ENCODE peak calls at places on chromosomes 3 and 15, in nine cellular contexts. One of them, this sample, is unnamed.

GRCh38 chr3:116863842-116864626 is 154.5 kb downstream of the TUSC7 start:
- DNase-seq in Panc1: peak; percentile 10
- DNase-seq in activated CD4-positive, alpha-beta T cell treated with anti-CD3 and anti-CD28 coated beads, Interleukin-2, amount 50 U/mL, for 24 hours: no peak
- DNase-seq in RCC 7860: no peak
- DNase-seq in GDM1: no peak
- DNase-seq in SHP77 treated with DMSO at 0.1 percent for 48 hours: peak; percentile 76
- DNase-seq in Caki2: no peak
- DNase-seq in Daoy: peak; percentile 20
- DNase-seq in NCI-H1092: peak; percentile 20
- DNase-seq in this sample: no peak

GRCh38 chr3:3560566-3561336 is 238.5 kb upstream of the LRRN1 start:
- DNase-seq in NCI-H1092: no peak
- DNase-seq in Caki2: no peak
- DNase-seq in GDM1: no peak
- DNase-seq in SHP77 treated with DMSO at 0.1 percent for 48 hours: no peak
- DNase-seq in Panc1: no peak
- DNase-seq in RCC 7860: no peak
- DNase-seq in activated CD4-positive, alpha-beta T cell treated with anti-CD3 and anti-CD28 coated beads, Interleukin-2, amount 50 U/mL, for 24 hours: no peak
- DNase-seq in Daoy: no peak
- DNase-seq in this sample: no peak

GRCh38 chr3:193677734-193678133 is 84.7 kb downstream of the OPA1 start:
- DNase-seq in SHP77 treated with DMSO at 0.1 percent for 48 hours: no peak
- DNase-seq in GDM1: no peak
- DNase-seq in Daoy: no peak
- DNase-seq in Panc1: no peak
- DNase-seq in Caki2: no peak
- DNase-seq in NCI-H1092: no peak
- DNase-seq in activated CD4-positive, alpha-beta T cell treated with anti-CD3 and anti-CD28 coated beads, Interleukin-2, amount 50 U/mL, for 24 hours: no peak
- DNase-seq in RCC 7860: no peak
- DNase-seq in this sample: no peak

GRCh38 chr3:113287818-113288648 is 76.7 kb downstream of the BOC start:
- DNase-seq in activated CD4-positive, alpha-beta T cell treated with anti-CD3 and anti-CD28 coated beads, Interleukin-2, amount 50 U/mL, for 24 hours: no peak
- DNase-seq in Panc1: peak; percentile 87
- DNase-seq in RCC 7860: peak; percentile 34
- DNase-seq in Daoy: peak; percentile 67
- DNase-seq in GDM1: peak; percentile 30
- DNase-seq in SHP77 treated with DMSO at 0.1 percent for 48 hours: peak; percentile 10
- DNase-seq in Caki2: peak; percentile 52
- DNase-seq in NCI-H1092: peak; percentile 56
- DNase-seq in this sample: peak; percentile 34

GRCh38 chr3:75983609-75984290 is 198.4 kb upstream of the ZNF717 start:
- DNase-seq in Caki2: peak; percentile 60
- DNase-seq in SHP77 treated with DMSO at 0.1 percent for 48 hours: no peak
- DNase-seq in RCC 7860: peak; percentile 22
- DNase-seq in Daoy: no peak
- DNase-seq in activated CD4-positive, alpha-beta T cell treated with anti-CD3 and anti-CD28 coated beads, Interleukin-2, amount 50 U/mL, for 24 hours: no peak
- DNase-seq in Panc1: no peak
- DNase-seq in GDM1: no peak
- DNase-seq in NCI-H1092: no peak
- DNase-seq in this sample: no peak

GRCh38 chr15:97867870-97868269 is 92.6 kb upstream of the ARRDC4 start:
- DNase-seq in activated CD4-positive, alpha-beta T cell treated with anti-CD3 and anti-CD28 coated beads, Interleukin-2, amount 50 U/mL, for 24 hours: no peak
- DNase-seq in Caki2: no peak
- DNase-seq in GDM1: no peak
- DNase-seq in SHP77 treated with DMSO at 0.1 percent for 48 hours: no peak
- DNase-seq in RCC 7860: no peak
- DNase-seq in NCI-H1092: no peak
- DNase-seq in Daoy: no peak
- DNase-seq in Panc1: no peak
- DNase-seq in this sample: no peak

GRCh38 chr15:78509726-78510312 is 2.4 kb downstream of the HYKK start:
- DNase-seq in SHP77 treated with DMSO at 0.1 percent for 48 hours: no peak
- DNase-seq in Daoy: no peak
- DNase-seq in Caki2: no peak
- DNase-seq in NCI-H1092: no peak
- DNase-seq in RCC 7860: no peak
- DNase-seq in Panc1: no peak
- DNase-seq in activated CD4-positive, alpha-beta T cell treated with anti-CD3 and anti-CD28 coated beads, Interleukin-2, amount 50 U/mL, for 24 hours: no peak
- DNase-seq in GDM1: no peak
- DNase-seq in this sample: no peak

GRCh38 chr3:127942613-127943012 is 27.6 kb downstream of the KBTBD12 start:
- DNase-seq in SHP77 treated with DMSO at 0.1 percent for 48 hours: no peak
- DNase-seq in Daoy: no peak
- DNase-seq in Caki2: no peak
- DNase-seq in NCI-H1092: no peak
- DNase-seq in Panc1: no peak
- DNase-seq in activated CD4-positive, alpha-beta T cell treated with anti-CD3 and anti-CD28 coated beads, Interleukin-2, amount 50 U/mL, for 24 hours: no peak
- DNase-seq in GDM1: no peak
- DNase-seq in RCC 7860: no peak
- DNase-seq in this sample: no peak

GRCh38 chr3:125051715-125052581 is 3.8 kb downstream of the HEG1 start:
- DNase-seq in Caki2: no peak
- DNase-seq in SHP77 treated with DMSO at 0.1 percent for 48 hours: no peak
- DNase-seq in Daoy: peak; percentile 86
- DNase-seq in RCC 7860: peak; percentile 64
- DNase-seq in GDM1: no peak
- DNase-seq in NCI-H1092: no peak
- DNase-seq in Panc1: no peak
- DNase-seq in activated CD4-positive, alpha-beta T cell treated with anti-CD3 and anti-CD28 coated beads, Interleukin-2, amount 50 U/mL, for 24 hours: peak; percentile 26
- DNase-seq in this sample: peak; percentile 44

GRCh38 chr15:67201136-67201535 is 53.3 kb downstream of the AAGAB start:
- DNase-seq in NCI-H1092: no peak
- DNase-seq in Panc1: no peak
- DNase-seq in RCC 7860: peak; percentile 51
- DNase-seq in Daoy: peak; percentile 5
- DNase-seq in activated CD4-positive, alpha-beta T cell treated with anti-CD3 and anti-CD28 coated beads, Interleukin-2, amount 50 U/mL, for 24 hours: no peak
- DNase-seq in GDM1: no peak
- DNase-seq in SHP77 treated with DMSO at 0.1 percent for 48 hours: no peak
- DNase-seq in Caki2: no peak
- DNase-seq in this sample: no peak

GRCh38 chr3:195147649-195148121 is 123.3 kb downstream of the XXYLT1 start:
- DNase-seq in Caki2: no peak
- DNase-seq in GDM1: no peak
- DNase-seq in Panc1: peak; percentile 22
- DNase-seq in RCC 7860: no peak
- DNase-seq in SHP77 treated with DMSO at 0.1 percent for 48 hours: no peak
- DNase-seq in NCI-H1092: no peak
- DNase-seq in Daoy: peak; percentile 44
- DNase-seq in activated CD4-positive, alpha-beta T cell treated with anti-CD3 and anti-CD28 coated beads, Interleukin-2, amount 50 U/mL, for 24 hours: no peak
- DNase-seq in this sample: no peak

GRCh38 chr3:24492971-24493551 is 1.6 kb downstream of the THRB start:
- DNase-seq in RCC 7860: no peak
- DNase-seq in Panc1: no peak
- DNase-seq in activated CD4-positive, alpha-beta T cell treated with anti-CD3 and anti-CD28 coated beads, Interleukin-2, amount 50 U/mL, for 24 hours: no peak
- DNase-seq in GDM1: no peak
- DNase-seq in SHP77 treated with DMSO at 0.1 percent for 48 hours: no peak
- DNase-seq in Caki2: no peak
- DNase-seq in NCI-H1092: no peak
- DNase-seq in Daoy: no peak
- DNase-seq in this sample: no peak

GRCh38 chr3:147415337-147415736 is 6.2 kb downstream of the ZIC1 start:
- DNase-seq in Panc1: no peak
- DNase-seq in RCC 7860: no peak
- DNase-seq in GDM1: no peak
- DNase-seq in activated CD4-positive, alpha-beta T cell treated with anti-CD3 and anti-CD28 coated beads, Interleukin-2, amount 50 U/mL, for 24 hours: no peak
- DNase-seq in Caki2: no peak
- DNase-seq in Daoy: no peak
- DNase-seq in SHP77 treated with DMSO at 0.1 percent for 48 hours: no peak
- DNase-seq in NCI-H1092: no peak
- DNase-seq in this sample: no peak

GRCh38 chr15:39188930-39189329 is 391.9 kb upstream of the THBS1 start:
- DNase-seq in Panc1: no peak
- DNase-seq in Caki2: peak; percentile 27
- DNase-seq in Daoy: peak; percentile 84
- DNase-seq in SHP77 treated with DMSO at 0.1 percent for 48 hours: no peak
- DNase-seq in activated CD4-positive, alpha-beta T cell treated with anti-CD3 and anti-CD28 coated beads, Interleukin-2, amount 50 U/mL, for 24 hours: no peak
- DNase-seq in GDM1: no peak
- DNase-seq in RCC 7860: peak; percentile 93
- DNase-seq in NCI-H1092: no peak
- DNase-seq in this sample: no peak

GRCh38 chr3:122623430-122623829 is 46.0 kb downstream of the PARP15 start:
- DNase-seq in Daoy: no peak
- DNase-seq in Caki2: no peak
- DNase-seq in GDM1: no peak
- DNase-seq in RCC 7860: no peak
- DNase-seq in NCI-H1092: no peak
- DNase-seq in SHP77 treated with DMSO at 0.1 percent for 48 hours: no peak
- DNase-seq in Panc1: no peak
- DNase-seq in activated CD4-positive, alpha-beta T cell treated with anti-CD3 and anti-CD28 coated beads, Interleukin-2, amount 50 U/mL, for 24 hours: no peak
- DNase-seq in this sample: no peak

GRCh38 chr15:47885921-47886320 is 168.6 kb downstream of the SEMA6D start:
- DNase-seq in GDM1: no peak
- DNase-seq in Caki2: no peak
- DNase-seq in activated CD4-positive, alpha-beta T cell treated with anti-CD3 and anti-CD28 coated beads, Interleukin-2, amount 50 U/mL, for 24 hours: no peak
- DNase-seq in SHP77 treated with DMSO at 0.1 percent for 48 hours: no peak
- DNase-seq in Panc1: no peak
- DNase-seq in Daoy: peak; percentile 59
- DNase-seq in NCI-H1092: no peak
- DNase-seq in RCC 7860: peak; percentile 14
- DNase-seq in this sample: no peak

GRCh38 chr3:105752791-105753415 is 115.9 kb downstream of the CBLB start:
- DNase-seq in SHP77 treated with DMSO at 0.1 percent for 48 hours: no peak
- DNase-seq in activated CD4-positive, alpha-beta T cell treated with anti-CD3 and anti-CD28 coated beads, Interleukin-2, amount 50 U/mL, for 24 hours: no peak
- DNase-seq in GDM1: no peak
- DNase-seq in NCI-H1092: no peak
- DNase-seq in RCC 7860: no peak
- DNase-seq in Caki2: no peak
- DNase-seq in Panc1: no peak
- DNase-seq in Daoy: no peak
- DNase-seq in this sample: no peak

GRCh38 chr3:86175051-86175536 is 815.9 kb downstream of the VGLL3 start:
- DNase-seq in NCI-H1092: no peak
- DNase-seq in activated CD4-positive, alpha-beta T cell treated with anti-CD3 and anti-CD28 coated beads, Interleukin-2, amount 50 U/mL, for 24 hours: no peak
- DNase-seq in Daoy: no peak
- DNase-seq in Panc1: no peak
- DNase-seq in GDM1: no peak
- DNase-seq in SHP77 treated with DMSO at 0.1 percent for 48 hours: no peak
- DNase-seq in RCC 7860: no peak
- DNase-seq in Caki2: no peak
- DNase-seq in this sample: no peak

This sample was measured in stimulated activated CD8-positive, alpha-beta memory T cell treated with anti-CD3 and anti-CD28 coated beads, Interleukin-7, amount 100 ng/mL, for 1 hour.